ENCODE peak calls at places on chromosomes 12 and 14, in five cellular contexts. T is tibial artery, M is thoracic aorta, W is RWPE1, D is osteoblast. P is an unnamed sample.

GRCh38 chr14:28365510-28365909 is 401.1 kb upstream of the FOXG1 start:
- DNase-seq in W (no peak), T (no peak), D (no peak), M (no peak), P (no peak)

GRCh38 chr14:88422919-88423318 is 37.5 kb downstream of the SPATA7 start:
- DNase-seq in M (no peak), W (peak), T (no peak), D (peak), P (peak)

GRCh38 chr12:89183985-89184435 is 168.3 kb downstream of the DUSP6 start:
- DNase-seq in D (no peak), M (peak), W (no peak), T (peak), P (no peak)

GRCh38 chr12:107320031-107320928 is 226.9 kb upstream of the CRY1 start:
- DNase-seq in D (peak), M (no peak), T (no peak), W (peak), P (peak)

GRCh38 chr14:104972301-104973211 is 5.6 kb downstream of the AHNAK2 start:
- DNase-seq in M (no peak), T (peak), W (peak), D (peak), P (peak)

GRCh38 chr12:115763376-115763775 is 514.1 kb downstream of the MED13L start:
- DNase-seq in T (no peak), W (no peak), M (no peak), D (no peak), P (no peak)

GRCh38 chr14:20436363-20436755 is 393 bp upstream of the KLHL33 start:
- DNase-seq in M (no peak), D (no peak), W (peak), T (peak), P (no peak)

GRCh38 chr12:121326996-121327674 is 25.1 kb downstream of the ANAPC5 start:
- DNase-seq in M (no peak), W (no peak), T (no peak), D (peak), P (no peak)

GRCh38 chr14:72679591-72680151 is 214.2 kb downstream of the DPF3 start:
- DNase-seq in T (no peak), M (no peak), W (no peak), D (no peak), P (no peak)

GRCh38 chr14:72070458-72070857 is 138.2 kb downstream of the RGS6 start:
- DNase-seq in M (no peak), W (no peak), D (no peak), T (no peak), P (no peak)

GRCh38 chr14:100601914-100602313 is 14.7 kb upstream of the BEGAIN start:
- DNase-seq in D (peak), T (no peak), M (no peak), W (no peak), P (no peak)

GRCh38 chr12:122471324-122472226 is 29.2 kb downstream of the ZCCHC8 start:
- DNase-seq in D (peak), M (no peak), W (peak), T (no peak), P (no peak)

DNA sequence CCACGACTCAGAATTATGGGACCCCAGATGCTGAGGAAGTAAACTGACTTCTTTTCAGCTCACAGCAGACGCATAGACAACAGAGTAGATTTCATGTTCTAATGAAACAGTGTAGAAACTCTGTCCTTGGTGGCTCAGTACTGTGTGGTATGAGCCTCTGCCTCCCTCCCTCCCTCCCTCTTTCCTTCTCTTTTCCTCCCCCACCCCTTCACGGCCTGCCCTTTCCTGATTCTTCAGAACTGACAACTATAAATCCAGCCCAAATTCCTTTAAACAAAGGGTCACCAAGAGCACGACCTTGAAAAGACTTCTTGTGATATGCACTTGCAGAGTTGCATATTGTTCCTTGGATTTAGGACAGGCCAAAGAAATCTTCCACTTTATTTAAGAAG is 163.9 kb downstream of the ETV6 start:
- DNase-seq in T (no peak), W (no peak), D (no peak), M (no peak), P (no peak)
- H3K27ac ChIP-seq in T (peak), W (no peak), D (peak), M (peak), P (no peak)

GRCh38 chr12:24815087-24815423 is 133.8 kb downstream of the BCAT1 start:
- DNase-seq in M (no peak), T (no peak), W (no peak), D (no peak), P (no peak)
- H3K27ac ChIP-seq in M (no peak), T (no peak), W (no peak), D (no peak), P (no peak)

GRCh38 chr12:6443361-6443983 is 1.3 kb upstream of the CD27 start:
- DNase-seq in D (no peak), T (no peak), M (no peak), W (no peak), P (no peak)
- H3K27ac ChIP-seq in D (no peak), T (no peak), M (no peak), W (no peak), P (no peak)

GRCh38 chr12:32532951-32533350 is 133.6 kb downstream of the FGD4 start:
- DNase-seq in W (no peak), D (no peak), M (no peak), T (no peak), P (no peak)
- H3K27ac ChIP-seq in W (no peak), D (no peak), M (peak), T (peak), P (no peak)

DNA sequence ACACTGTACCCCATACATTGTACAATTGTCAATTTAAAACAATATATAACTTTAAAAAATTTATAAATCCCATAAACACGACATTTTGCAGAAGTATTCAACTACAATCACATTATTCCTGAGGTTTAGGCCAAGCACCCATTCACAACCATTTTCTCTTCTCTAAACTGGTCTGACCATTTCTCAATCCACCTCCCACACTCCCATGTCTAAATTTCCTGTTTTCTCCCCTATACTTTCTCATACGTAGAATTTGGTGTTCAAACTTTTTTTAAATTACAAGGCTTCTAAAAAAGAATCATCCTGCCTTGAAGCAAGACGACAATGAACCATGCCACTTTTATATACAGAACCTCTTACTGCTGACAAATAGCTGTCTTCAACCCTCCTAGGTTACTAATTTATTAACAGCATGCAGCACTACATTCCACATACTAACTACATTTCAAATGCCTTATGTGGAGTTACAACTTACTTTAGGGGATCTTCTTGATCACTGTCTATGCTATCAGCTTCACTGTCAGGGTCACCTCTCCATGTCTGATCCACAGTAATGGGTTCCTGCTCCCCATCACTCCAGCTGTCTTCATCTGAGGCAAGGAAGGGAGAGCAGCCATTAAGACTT is 3.4 kb downstream of the KANSL2 start:
- DNase-seq in T (no peak), W (no peak), D (no peak), M (no peak), P (no peak)
- H3K27ac ChIP-seq in T (no peak), W (no peak), D (peak), M (no peak), P (no peak)

GRCh38 chr12:108589028-108589839 is 8.7 kb downstream of the TMEM119 start:
- DNase-seq in T (no peak), M (no peak), D (peak), W (no peak), P (no peak)

GRCh38 chr12:108591267-108591980 is 6.5 kb downstream of the TMEM119 start:
- DNase-seq in D (peak), M (no peak), W (no peak), T (no peak), P (no peak)

GRCh38 chr12:108592033-108592909 is 5.6 kb downstream of the TMEM119 start:
- DNase-seq in W (no peak), D (peak), T (no peak), M (no peak), P (no peak)

GRCh38 chr12:108587826-108588225 is 10.1 kb downstream of the TMEM119 start:
- DNase-seq in D (peak), M (no peak), W (no peak), T (no peak), P (no peak)

GRCh38 chr12:108589840-108590229 is 8.0 kb downstream of the TMEM119 start:
- DNase-seq in D (peak), M (no peak), T (no peak), W (no peak), P (no peak)
- H3K27ac ChIP-seq in D (no peak), M (no peak), T (no peak), W (no peak), P (no peak)

GRCh38 chr14:95275507-95275906 is 44.2 kb downstream of the CLMN start:
- DNase-seq in D (no peak), T (no peak), M (no peak), W (no peak), P (no peak)
- H3K27ac ChIP-seq in D (no peak), T (no peak), M (no peak), W (no peak), P (no peak)

P was measured in epithelial cell of prostate.